ENCODE peak calls at places on chromosomes 4 and X, in eight cellular contexts. X is cardiac muscle cell, G is GM06990, D is lower lobe of right lung, C is fibroblast of mammary gland, J is fibroblast of lung, B is choroid plexus epithelial cell, I is AG10803. T is an unnamed sample.

GRCh38 chrX:105837227-105837626 is 14.9 kb downstream of the NRK start:
- DNase-seq in J (peak; percentile 95), I (peak; percentile 16), X (peak; percentile 46), B (peak; percentile 89), D (no peak), G (no peak), C (peak; percentile 86), T (peak; percentile 5)

GRCh38 chr4:113919611-113920010 is 59.8 kb downstream of the ARSJ start:
- DNase-seq in X (no peak), B (peak; percentile 42), C (peak; percentile 55), G (no peak), J (peak; percentile 32), D (no peak), I (no peak), T (peak; percentile 27)

GRCh38 chr4:159298502-159298901 is 195.6 kb downstream of the RAPGEF2 start:
- DNase-seq in I (peak; percentile 80), D (no peak), C (peak; percentile 47), X (no peak), J (peak; percentile 12), B (peak; percentile 27), G (no peak), T (peak; percentile 68)

GRCh38 chrX:12223650-12224049 is 85.4 kb downstream of the FRMPD4 start:
- DNase-seq in B (no peak), J (no peak), C (peak; percentile 72), D (no peak), X (no peak), G (no peak), I (peak; percentile 43), T (peak; percentile 70)

GRCh38 chrX:140439455-140439854 is 65.4 kb downstream of the SOX3 start:
- DNase-seq in J (no peak), X (peak; percentile 28), G (no peak), D (peak; percentile 49), I (no peak), C (no peak), B (no peak), T (no peak)

GRCh38 chrX:85955510-85955909 is 91.8 kb downstream of the CHM start:
- DNase-seq in J (no peak), B (no peak), D (no peak), G (no peak), X (no peak), C (no peak), I (no peak), T (no peak)

GRCh38 chrX:16711219-16712115 is 1.0 kb downstream of the CTPS2 start:
- DNase-seq in G (peak; percentile 33), B (no peak), D (no peak), I (no peak), C (no peak), J (peak; percentile 3), X (peak; percentile 51), T (no peak)

GRCh38 chrX:101347859-101348451 is 587 bp downstream of the TIMM8A start:
- DNase-seq in J (peak; percentile 9), D (no peak), I (peak; percentile 33), C (peak; percentile 22), X (no peak), G (no peak), B (peak; percentile 34), T (no peak)

GRCh38 chr4:106773106-106773905 is 262.8 kb downstream of the DKK2 start:
- DNase-seq in G (no peak), J (peak; percentile 2), X (no peak), B (peak; percentile 47), D (no peak), C (peak; percentile 29), I (peak; percentile 86), T (peak; percentile 66)

GRCh38 chr4:20288846-20289512 is 37.3 kb downstream of the SLIT2 start:
- DNase-seq in C (peak; percentile 71), X (no peak), D (no peak), I (peak; percentile 73), G (no peak), B (no peak), J (peak; percentile 29), T (peak; percentile 37)

GRCh38 chr4:102172341-102172740 is 172.9 kb downstream of the SLC39A8 start:
- DNase-seq in I (no peak), C (no peak), B (no peak), J (no peak), D (no peak), G (no peak), X (no peak), T (no peak)

GRCh38 chr4:147003956-147004580 is 58.4 kb upstream of the TTC29 start:
- DNase-seq in G (no peak), D (no peak), X (no peak), B (no peak), C (no peak), J (no peak), I (peak; percentile 54), T (peak; percentile 6)

GRCh38 chr4:7960017-7960789 is 20.5 kb upstream of the AFAP1 start:
- DNase-seq in G (no peak), C (peak; percentile 91), B (no peak), X (no peak), D (no peak), I (no peak), J (no peak), T (no peak)

GRCh38 chr4:111992604-111993151 is 152.6 kb upstream of the FAM241A start:
- DNase-seq in J (no peak), X (no peak), C (no peak), D (no peak), G (no peak), I (no peak), B (no peak), T (no peak)

GRCh38 chrX:4110964-4111363 is 397.5 kb upstream of the PRKX start:
- DNase-seq in C (no peak), J (no peak), I (no peak), X (no peak), G (no peak), B (no peak), D (no peak), T (no peak)

GRCh38 chr4:177380730-177381287 is 61.4 kb downstream of the AGA start:
- DNase-seq in D (no peak), J (no peak), X (no peak), G (no peak), C (peak; percentile 10), B (no peak), I (no peak), T (no peak)

GRCh38 chr4:160202802-160203201 is 1099.9 kb downstream of the RAPGEF2 start:
- DNase-seq in D (no peak), G (no peak), I (no peak), J (no peak), B (peak; percentile 6), X (no peak), C (peak; percentile 36), T (no peak)

GRCh38 chr4:31349907-31350306 is 629.7 kb downstream of the PCDH7 start:
- DNase-seq in D (no peak), C (no peak), X (no peak), J (no peak), B (no peak), G (no peak), I (no peak), T (no peak)

GRCh38 chrX:124256209-124256608 is 76.3 kb upstream of the TEX13D start:
- DNase-seq in C (peak; percentile 91), B (no peak), J (peak; percentile 90), G (no peak), D (no peak), I (peak; percentile 93), X (no peak), T (no peak)

GRCh38 chr4:56907489-56908205 is at the start of gene REST:
- DNase-seq in G (peak; percentile 77), J (peak; percentile 64), B (peak; percentile 63), D (peak; percentile 82), C (peak; percentile 42), X (peak; percentile 89), I (peak; percentile 63), T (peak; percentile 49)

GRCh38 chr4:6665320-6665654 is 24.8 kb downstream of the MRFAP1 start:
- DNase-seq in I (no peak), D (no peak), G (no peak), X (no peak), C (no peak), J (no peak), B (no peak), T (no peak)

GRCh38 chr4:43776371-43776770 is 672.2 kb downstream of the KCTD8 start:
- DNase-seq in C (peak; percentile 3), J (peak; percentile 19), X (no peak), D (no peak), B (peak; percentile 17), G (peak; percentile 13), I (no peak), T (no peak)

GRCh38 chr4:77636902-77637301 is 31.3 kb downstream of the CXCL13 start:
- DNase-seq in X (no peak), C (peak; percentile 83), B (peak; percentile 86), J (peak; percentile 46), I (peak; percentile 63), D (no peak), G (no peak), T (peak; percentile 63)

GRCh38 chrX:120603707-120604358 is at the start of gene MCTS1:
- DNase-seq in I (peak; percentile 95), J (peak; percentile 96), C (peak; percentile 96), D (peak; percentile 88), G (peak; percentile 79), B (peak; percentile 97), X (peak; percentile 87), T (peak; percentile 94)
- TF ChIP-seq CTCF in I (no peak), J (no peak), C (no peak), D (no peak), G (no peak), B (no peak), X (no peak), T (no peak)

GRCh38 chr4:70544279-70544870 is 26.0 kb downstream of the AMTN start:
- DNase-seq in I (peak; percentile 14), X (peak; percentile 46), C (peak; percentile 10), G (no peak), D (no peak), B (peak; percentile 56), J (peak; percentile 23), T (peak; percentile 5)
- TF ChIP-seq CTCF in I (peak; percentile 59), X (peak; percentile 62), C (peak; percentile 54), G (peak; percentile 76), D (peak; percentile 35), B (peak; percentile 72), J (peak; percentile 75), T (peak; percentile 75)

GRCh38 chrX:119189115-119189514 is 47.0 kb upstream of the PGRMC1 start:
- DNase-seq in G (no peak), J (no peak), D (no peak), X (no peak), I (no peak), B (no peak), C (no peak), T (no peak)
- TF ChIP-seq CTCF in G (no peak), J (no peak), D (no peak), X (no peak), I (peak; percentile 18), B (no peak), C (peak; percentile 12), T (peak; percentile 17)

DNA sequence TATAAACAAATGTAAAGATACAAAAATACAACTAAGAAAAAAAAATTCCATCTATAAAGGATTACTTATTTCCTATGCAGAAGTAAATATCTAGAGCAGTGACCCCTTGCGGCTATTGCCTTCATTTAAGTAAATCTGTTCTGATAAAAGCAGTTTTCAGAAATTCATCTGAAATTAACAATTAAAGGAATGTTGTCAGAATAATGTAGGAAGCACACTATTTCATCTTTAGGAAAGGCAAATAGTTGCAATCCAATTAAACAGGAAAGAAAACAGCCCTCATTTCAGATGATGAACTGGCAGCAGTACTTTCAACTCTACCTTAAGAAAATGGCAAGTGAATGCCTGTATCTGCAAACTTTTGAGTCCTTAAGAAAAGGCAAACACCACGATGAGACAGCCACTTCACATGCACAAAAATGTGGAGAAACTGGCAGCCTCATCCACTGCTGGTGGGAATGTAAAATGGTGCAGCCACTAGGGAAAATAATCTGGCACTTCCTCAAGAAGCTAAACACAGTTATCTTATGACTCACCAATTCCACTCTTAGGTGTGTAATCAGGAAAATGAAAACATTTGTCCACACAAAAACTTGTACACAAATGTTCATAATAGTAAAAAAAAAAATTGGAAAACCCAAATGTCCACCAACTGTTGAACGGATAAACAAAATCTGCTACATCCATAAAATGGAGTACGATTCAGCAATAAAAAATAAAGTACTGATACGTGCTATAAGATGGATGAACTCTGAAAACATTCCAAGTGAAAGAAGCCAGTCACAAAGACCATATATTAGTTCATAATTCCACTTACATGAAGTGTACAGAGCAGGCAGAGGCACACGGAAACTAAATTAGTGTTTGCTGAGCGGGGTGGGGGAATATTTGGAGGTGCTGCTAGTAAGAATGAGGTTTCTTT is 2.0 kb upstream of the THAP9 start:
- DNase-seq in G (no peak), D (no peak), X (no peak), C (peak; percentile 95), I (peak; percentile 94), J (peak; percentile 82), B (peak; percentile 91), T (peak; percentile 88)
- TF ChIP-seq CTCF in G (peak; percentile 56), D (peak; percentile 32), X (peak; percentile 31), C (peak; percentile 36), I (peak; percentile 48), J (peak; percentile 49), B (peak; percentile 49), T (peak; percentile 73)